ENCODE peak calls at places on chromosomes 6 and 20, in six cellular contexts. Z is left cardiac atrium; Y is stimulated activated naive B cell treated with anti-CD40 and anti-IgM and Interleukin-4, amounts not matched to agents 10 μg/mL and 1 μg/mL and 100 μg/mL, for 72 hours; J is heart left ventricle; G is naive thymus-derived CD8-positive, alpha-beta T cell; B is upper lobe of left lung. R is an unnamed sample.

GRCh38 chr6:80316655-80317332 is 210.3 kb downstream of the BCKDHB start:
- ATAC-seq in Z (no peak), Y (no peak), J (no peak), G (no peak), B (no peak), R (no peak)

GRCh38 chr20:57265649-57266250 is 691 bp downstream of the BMP7 start:
- ATAC-seq in Z (peak), Y (no peak), J (peak), G (no peak), B (no peak), R (no peak)

GRCh38 chr20:58481541-58482021 is 33.6 kb downstream of the APCDD1L start:
- ATAC-seq in Z (peak), Y (peak), J (peak), G (peak), B (peak), R (no peak)

GRCh38 chr6:10626154-10626741 is 68.2 kb downstream of the C6orf52 start:
- ATAC-seq in Z (no peak), Y (no peak), J (no peak), G (no peak), B (peak), R (no peak)

GRCh38 chr6:34358389-34358906 is 34.0 kb downstream of the NUDT3 start:
- ATAC-seq in Z (no peak), Y (no peak), J (peak), G (no peak), B (no peak), R (no peak)

GRCh38 chr20:32449057-32449889 is 91.1 kb downstream of the ASXL1 start:
- ATAC-seq in Z (no peak), Y (no peak), J (no peak), G (no peak), B (no peak), R (no peak)

GRCh38 chr6:31642798-31643570 is 9.5 kb downstream of the BAG6 start:
- ATAC-seq in Z (no peak), Y (no peak), J (no peak), G (no peak), B (no peak), R (no peak)

GRCh38 chr6:55866110-55866509 is 9.3 kb downstream of the BMP5 start:
- ATAC-seq in Z (no peak), Y (no peak), J (no peak), G (no peak), B (no peak), R (no peak)

GRCh38 chr20:52031206-52031573 is 160.4 kb downstream of the ZFP64 start:
- ATAC-seq in Z (no peak), Y (no peak), J (no peak), G (no peak), B (no peak), R (no peak)

GRCh38 chr20:59004763-59005522 is 2.1 kb downstream of the CTSZ start:
- ATAC-seq in Z (peak), Y (peak), J (peak), G (peak), B (peak), R (peak)

GRCh38 chr6:83417880-83418663 is 12.8 kb downstream of the ME1 start:
- ATAC-seq in Z (peak), Y (no peak), J (no peak), G (no peak), B (no peak), R (no peak)

GRCh38 chr6:42403831-42404230 is 47.9 kb downstream of the TRERF1 start:
- ATAC-seq in Z (no peak), Y (no peak), J (no peak), G (no peak), B (no peak), R (no peak)

GRCh38 chr6:42889815-42890214 is 10.4 kb downstream of the RPL7L1 start:
- ATAC-seq in Z (no peak), Y (no peak), J (no peak), G (no peak), B (no peak), R (no peak)

GRCh38 chr20:31841928-31842327 is 3.5 kb downstream of the FOXS1 start:
- ATAC-seq in Z (no peak), Y (no peak), J (peak), G (no peak), B (no peak), R (no peak)

GRCh38 chr6:53250761-53251672 is 97.7 kb downstream of the ELOVL5 start:
- ATAC-seq in Z (peak), Y (no peak), J (peak), G (no peak), B (no peak), R (no peak)

GRCh38 chr6:324729-325125 is 32.4 kb downstream of the DUSP22 start:
- ATAC-seq in Z (no peak), Y (no peak), J (no peak), G (no peak), B (peak), R (no peak)

GRCh38 chr6:168626046-168626445 is 185.1 kb downstream of the SMOC2 start:
- ATAC-seq in Z (no peak), Y (no peak), J (no peak), G (no peak), B (no peak), R (no peak)

GRCh38 chr6:54874349-54875048 is 27.9 kb downstream of the FAM83B start:
- ATAC-seq in Z (no peak), Y (no peak), J (no peak), G (no peak), B (no peak), R (no peak)

GRCh38 chr6:86536121-86536520 is 401.2 kb upstream of the HTR1E start:
- ATAC-seq in Z (no peak), Y (no peak), J (no peak), G (no peak), B (no peak), R (no peak)

GRCh38 chr20:46552460-46553420 is 2.3 kb upstream of the OCSTAMP start:
- ATAC-seq in Z (no peak), Y (peak), J (no peak), G (peak), B (no peak), R (peak)

GRCh38 chr6:76764057-76764456 is 691.6 kb upstream of the IMPG1 start:
- ATAC-seq in Z (no peak), Y (no peak), J (no peak), G (no peak), B (no peak), R (no peak)

GRCh38 chr6:21596379-21597242 is 3.1 kb downstream of the SOX4 start:
- ATAC-seq in Z (peak), Y (peak), J (peak), G (peak), B (peak), R (no peak)

GRCh38 chr20:33709398-33709797 is 10.7 kb downstream of the PXMP4 start:
- ATAC-seq in Z (no peak), Y (no peak), J (no peak), G (no peak), B (peak), R (no peak)

GRCh38 chr6:75201901-75202672 is 3.8 kb downstream of the COL12A1 start:
- ATAC-seq in Z (no peak), Y (peak), J (no peak), G (no peak), B (no peak), R (peak)

GRCh38 chr6:27599859-27600532 is 127.1 kb upstream of the ZNF184 start:
- ATAC-seq in Z (no peak), Y (no peak), J (no peak), G (no peak), B (no peak), R (no peak)

GRCh38 chr6:30542404-30542725 is 13.9 kb downstream of the GNL1 start:
- ATAC-seq in Z (no peak), Y (peak), J (peak), G (peak), B (no peak), R (peak)

GRCh38 chr20:21048841-21049273 is 57.3 kb downstream of the LINC00237 start:
- ATAC-seq in Z (no peak), Y (no peak), J (no peak), G (peak), B (peak), R (no peak)

GRCh38 chr6:115898246-115898645 is 162.4 kb downstream of the FRK start:
- ATAC-seq in Z (no peak), Y (no peak), J (no peak), G (no peak), B (no peak), R (no peak)

GRCh38 chr20:62570897-62571666 is 71.2 kb upstream of the SLCO4A1 start:
- ATAC-seq in Z (peak), Y (peak), J (peak), G (no peak), B (no peak), R (no peak)

GRCh38 chr6:30171677-30172471 is 8.5 kb downstream of the TRIM15 start:
- ATAC-seq in Z (no peak), Y (peak), J (no peak), G (peak), B (peak), R (peak)

GRCh38 chr20:24663496-24663895 is 194.1 kb downstream of the SYNDIG1 start:
- ATAC-seq in Z (no peak), Y (no peak), J (no peak), G (no peak), B (no peak), R (no peak)

GRCh38 chr6:105209950-105210706 is 30.3 kb upstream of the POPDC3 start:
- ATAC-seq in Z (no peak), Y (no peak), J (no peak), G (no peak), B (no peak), R (no peak)

GRCh38 chr6:34243901-34244884 is 4.6 kb downstream of the SMIM29 start:
- ATAC-seq in Z (no peak), Y (no peak), J (peak), G (no peak), B (no peak), R (no peak)

GRCh38 chr6:33211136-33211535 is 2.8 kb downstream of the RING1 start:
- ATAC-seq in Z (no peak), Y (no peak), J (no peak), G (no peak), B (no peak), R (no peak)

GRCh38 chr20:20457392-20458126 is 89.7 kb downstream of the INSM1 start:
- ATAC-seq in Z (no peak), Y (no peak), J (no peak), G (no peak), B (no peak), R (no peak)

GRCh38 chr6:81371929-81372328 is 380.6 kb downstream of the TENT5A start:
- ATAC-seq in Z (peak), Y (no peak), J (no peak), G (no peak), B (no peak), R (no peak)

GRCh38 chr6:77463308-77463880 is at the start of gene HTR1B:
- ATAC-seq in Z (no peak), Y (no peak), J (no peak), G (no peak), B (no peak), R (no peak)

GRCh38 chr6:30480536-30481156 is 8.7 kb upstream of the HLA-E start:
- ATAC-seq in Z (no peak), Y (peak), J (no peak), G (peak), B (no peak), R (peak)

R was measured in stimulated activated memory B cell treated with anti-CD40 and anti-IgM and Interleukin-4, amounts not matched to agents 10 μg/mL and 1 μg/mL and 100 μg/mL, for 72 hours.